ENCODE peak calls at places on chromosome 7, in seven cellular contexts. Q, X, K, A, U, C and G are unnamed samples.

GRCh38 chr7:24858108-24858977 is 101.1 kb upstream of the GSDME start:
- DNase-seq in C (no peak), Q (no peak), U (no peak), A (no peak), X (no peak), K (no peak), G (no peak)

GRCh38 chr7:75928600-75928939 is 13.6 kb downstream of the POR start:
- DNase-seq in X (no peak), C (no peak), A (no peak), Q (no peak), U (no peak), K (no peak), G (no peak)

GRCh38 chr7:76405738-76406137 is 3.8 kb downstream of the SSC4D start:
- DNase-seq in X (no peak), Q (no peak), K (no peak), U (no peak), A (no peak), C (no peak), G (no peak)

GRCh38 chr7:116495737-116496136 is 3.8 kb upstream of the CAV2 start:
- DNase-seq in U (no peak), K (no peak), Q (no peak), X (no peak), A (no peak), C (no peak), G (no peak)

GRCh38 chr7:26081627-26082026 is 70.4 kb upstream of the NFE2L3 start:
- DNase-seq in X (no peak), A (no peak), C (no peak), U (no peak), K (no peak), Q (peak), G (no peak)

GRCh38 chr7:107179326-107180163 is 10.7 kb downstream of the HBP1 start:
- DNase-seq in C (peak), K (no peak), A (no peak), X (no peak), U (no peak), Q (no peak), G (no peak)

GRCh38 chr7:107564553-107565298 is 955 bp downstream of the DUS4L start:
- DNase-seq in C (peak), K (no peak), X (no peak), U (no peak), Q (no peak), A (no peak), G (no peak)

GRCh38 chr7:75967573-75967997 is 26.8 kb downstream of the TMEM120A start:
- DNase-seq in X (no peak), K (no peak), U (no peak), C (no peak), Q (no peak), A (no peak), G (no peak)

GRCh38 chr7:148701414-148701813 is 2.7 kb downstream of the CUL1 start:
- DNase-seq in X (no peak), C (no peak), U (no peak), A (no peak), K (no peak), Q (no peak), G (no peak)

GRCh38 chr7:135662373-135663114 is at the start of gene STMP1:
- DNase-seq in K (peak), U (peak), X (peak), C (peak), A (peak), Q (peak), G (peak)

GRCh38 chr7:123633553-123633952 is 22.1 kb upstream of the LMOD2 start:
- DNase-seq in K (no peak), Q (peak), X (no peak), U (no peak), C (peak), A (no peak), G (no peak)
- TF ChIP-seq CTCF in K (no peak), Q (no peak), X (no peak), U (no peak), C (no peak), A (no peak), G (no peak)

DNA sequence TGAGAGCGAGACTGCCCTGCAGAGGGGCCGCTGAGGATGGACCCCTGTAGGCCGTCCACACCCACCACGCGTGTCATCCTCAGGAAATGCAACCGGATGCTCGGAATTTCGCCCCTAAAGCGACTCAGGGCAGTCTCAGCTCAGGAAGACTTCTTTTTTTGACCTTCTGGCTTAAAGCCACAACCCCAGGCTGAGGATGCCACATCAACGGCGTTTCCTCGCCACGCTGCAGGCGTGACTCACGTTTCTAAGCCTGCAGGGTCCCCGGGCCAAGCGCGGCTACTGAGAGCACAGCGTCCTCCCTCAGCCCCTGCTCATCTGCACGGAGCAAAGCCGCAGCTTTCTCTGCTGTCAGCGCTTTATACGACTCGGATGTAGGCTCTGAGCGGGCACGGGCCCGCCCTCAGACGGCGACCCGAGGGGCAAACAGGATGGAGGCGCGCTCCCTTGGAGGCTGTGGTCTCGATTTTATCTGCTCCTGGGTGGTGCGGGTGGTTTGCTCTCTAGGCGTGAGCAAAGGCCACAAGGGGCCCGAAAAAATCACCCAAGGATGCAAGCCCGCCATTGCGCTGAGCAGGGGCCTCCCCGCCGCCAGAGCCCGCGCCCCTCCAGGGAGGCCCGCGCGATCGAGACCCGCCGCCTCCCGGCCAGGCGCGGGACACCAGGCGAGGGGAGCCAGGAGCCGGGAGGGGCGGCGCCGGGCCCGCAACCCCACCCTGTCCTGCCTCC is 726 bp upstream of the INSIG1 start:
- DNase-seq in Q (peak), U (peak), X (no peak), K (peak), A (peak), C (peak), G (no peak)
- TF ChIP-seq CTCF in Q (peak), U (peak), X (peak), K (peak), A (peak), C (no peak), G (peak)

GRCh38 chr7:32910195-32910594 is 18.6 kb upstream of the KBTBD2 start:
- DNase-seq in U (no peak), Q (no peak), K (no peak), X (no peak), C (no peak), A (no peak), G (no peak)

GRCh38 chr7:32915041-32915536 is 23.5 kb upstream of the KBTBD2 start:
- DNase-seq in A (no peak), C (no peak), Q (no peak), K (no peak), U (no peak), X (no peak), G (no peak)

GRCh38 chr7:32916006-32916405 is 24.4 kb upstream of the KBTBD2 start:
- DNase-seq in U (no peak), X (no peak), K (no peak), A (no peak), C (no peak), Q (no peak), G (no peak)

GRCh38 chr7:32914186-32914585 is 22.6 kb upstream of the KBTBD2 start:
- DNase-seq in U (no peak), X (no peak), C (no peak), K (no peak), Q (no peak), A (no peak), G (no peak)
- TF ChIP-seq CTCF in U (no peak), X (no peak), C (peak), K (peak), Q (no peak), A (no peak), G (no peak)

GRCh38 chr7:124276005-124276606 is 243.2 kb upstream of the TMEM229A start:
- DNase-seq in C (no peak), X (no peak), A (no peak), Q (peak), K (no peak), U (no peak), G (peak)
- TF ChIP-seq CTCF in C (peak), X (peak), A (no peak), Q (peak), K (peak), U (no peak), G (peak)

GRCh38 chr7:133433165-133433812 is 180.4 kb downstream of the EXOC4 start:
- DNase-seq in X (no peak), Q (no peak), U (no peak), C (no peak), A (no peak), K (no peak), G (no peak)

GRCh38 chr7:133436014-133436428 is 183.1 kb downstream of the EXOC4 start:
- DNase-seq in C (peak), X (no peak), K (no peak), U (no peak), Q (no peak), A (no peak), G (no peak)

GRCh38 chr7:133437544-133437943 is 184.7 kb downstream of the EXOC4 start:
- DNase-seq in U (no peak), Q (no peak), K (no peak), C (no peak), A (no peak), X (no peak), G (no peak)

GRCh38 chr7:133431134-133431711 is 178.3 kb downstream of the EXOC4 start:
- DNase-seq in K (no peak), Q (no peak), C (no peak), X (no peak), U (no peak), A (no peak), G (no peak)

GRCh38 chr7:133434246-133434865 is 181.5 kb downstream of the EXOC4 start:
- DNase-seq in U (no peak), C (peak), X (no peak), A (no peak), K (no peak), Q (no peak), G (no peak)
- TF ChIP-seq CTCF in U (peak), C (peak), X (peak), A (peak), K (peak), Q (peak), G (peak)

GRCh38 chr7:142854505-142855400 is at the start of gene EPHB6:
- DNase-seq in C (peak), A (peak), X (peak), K (peak), Q (peak), U (no peak), G (peak)

GRCh38 chr7:142855756-142856564 is 1.1 kb downstream of the EPHB6 start:
- DNase-seq in Q (peak), A (no peak), K (peak), C (no peak), U (no peak), X (no peak), G (no peak)

GRCh38 chr7:142856565-142857245 is 1.8 kb downstream of the EPHB6 start:
- DNase-seq in A (no peak), X (no peak), Q (no peak), K (no peak), U (no peak), C (no peak), G (no peak)

GRCh38 chr7:142853739-142854504 is 954 bp upstream of the EPHB6 start:
- DNase-seq in U (peak), K (peak), X (no peak), A (peak), Q (peak), C (peak), G (peak)

DNA sequence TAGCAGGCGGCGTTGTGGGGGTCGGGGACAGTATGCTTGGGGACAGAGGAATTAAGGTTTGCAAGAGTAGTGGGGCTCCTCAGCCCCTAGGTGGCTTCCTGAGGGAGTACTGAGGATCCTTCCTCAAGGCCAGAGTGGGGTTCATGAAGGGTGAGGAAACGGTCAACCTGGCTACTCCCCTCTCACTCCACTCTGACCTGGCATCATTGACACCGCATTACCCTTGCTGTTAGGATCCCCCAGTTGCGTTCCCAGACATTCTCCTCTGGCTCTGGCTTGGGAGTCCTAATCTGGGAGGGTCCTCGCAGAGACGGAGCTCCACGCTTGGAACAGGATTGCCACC is 496 bp downstream of the EPHB6 start:
- DNase-seq in K (no peak), A (no peak), C (no peak), X (no peak), Q (no peak), U (no peak), G (no peak)
- TF ChIP-seq CTCF in K (no peak), A (no peak), C (peak), X (no peak), Q (peak), U (no peak), G (peak)

GRCh38 chr7:121503039-121503438 is 106.9 kb upstream of the FAM3C start:
- DNase-seq in U (no peak), K (no peak), X (no peak), A (no peak), C (no peak), Q (no peak), G (no peak)

GRCh38 chr7:121505540-121506182 is 109.6 kb upstream of the FAM3C start:
- DNase-seq in C (no peak), U (no peak), X (no peak), Q (no peak), A (no peak), K (no peak), G (no peak)

GRCh38 chr7:121504478-121504877 is 108.4 kb upstream of the FAM3C start:
- DNase-seq in A (no peak), Q (peak), K (no peak), C (peak), X (no peak), U (no peak), G (no peak)

GRCh38 chr7:121503730-121504129 is 107.6 kb upstream of the FAM3C start:
- DNase-seq in X (no peak), Q (no peak), C (no peak), U (no peak), A (no peak), K (no peak), G (no peak)

GRCh38 chr7:121505021-121505420 is 108.9 kb upstream of the FAM3C start:
- DNase-seq in K (no peak), A (no peak), C (peak), X (no peak), Q (no peak), U (no peak), G (no peak)
- TF ChIP-seq CTCF in K (no peak), A (no peak), C (no peak), X (no peak), Q (no peak), U (no peak), G (no peak)

GRCh38 chr7:101398631-101399289 is 36.1 kb downstream of the COL26A1 start:
- DNase-seq in K (no peak), A (no peak), U (no peak), C (no peak), X (no peak), Q (no peak), G (no peak)

GRCh38 chr7:101399759-101400158 is 37.1 kb downstream of the COL26A1 start:
- DNase-seq in Q (no peak), U (no peak), K (no peak), X (no peak), A (no peak), C (no peak), G (no peak)

GRCh38 chr7:101397243-101397642 is 34.6 kb downstream of the COL26A1 start:
- DNase-seq in U (no peak), X (no peak), K (no peak), C (no peak), Q (no peak), A (no peak), G (no peak)

GRCh38 chr7:101395376-101395775 is 32.7 kb downstream of the COL26A1 start:
- DNase-seq in A (no peak), U (no peak), C (peak), Q (no peak), K (no peak), X (no peak), G (no peak)

DNA sequence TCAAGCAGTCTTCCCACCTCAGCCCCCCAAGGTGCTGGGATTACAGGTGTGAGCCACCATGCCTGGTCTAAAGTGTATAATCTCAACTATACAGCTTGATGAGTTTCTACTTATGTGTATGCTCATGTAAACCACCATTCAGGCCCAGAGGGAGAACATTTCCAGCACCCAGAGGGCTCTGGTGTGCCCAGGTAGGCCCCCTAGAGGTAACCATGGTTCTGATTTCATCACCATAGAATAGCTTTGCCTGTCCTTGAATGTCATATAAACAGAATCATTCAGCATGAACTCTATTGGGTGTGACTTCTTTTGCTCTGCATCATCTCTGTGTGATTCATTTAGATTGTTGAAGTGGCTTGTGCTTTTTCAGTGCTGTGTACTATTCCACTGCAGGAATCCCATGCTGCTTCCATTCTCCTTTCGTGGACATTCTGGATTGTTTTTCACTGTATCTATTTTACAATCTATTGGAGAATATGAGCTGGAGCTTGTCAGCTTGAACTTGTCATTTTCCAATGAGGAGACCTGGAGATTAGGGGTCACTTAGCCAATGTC is 35.2 kb downstream of the COL26A1 start:
- DNase-seq in Q (no peak), A (no peak), K (no peak), U (no peak), C (no peak), X (no peak), G (no peak)
- TF ChIP-seq CTCF in Q (no peak), A (no peak), K (no peak), U (no peak), C (no peak), X (no peak), G (no peak)